ENCODE peak calls at places on chromosomes 1 and 21, in six cellular contexts. E is brain microvascular endothelial cell, C is fibroblast of the aortic adventitia, U is cardiac muscle cell, F is neuronal stem cell, O is SJSA1. P is an unnamed sample.

GRCh38 chr1:59866459-59866858 is 51.7 kb downstream of the HOOK1 start:
- DNase-seq in C (no peak), U (no peak), F (no peak), E (no peak), O (no peak), P (no peak)

GRCh38 chr1:235737751-235738150 is 88.2 kb upstream of the GNG4 start:
- DNase-seq in F (no peak), E (no peak), C (no peak), O (no peak), U (no peak), P (no peak)

GRCh38 chr1:150875197-150876110 is 945 bp downstream of the ARNT start:
- DNase-seq in U (peak), O (no peak), E (no peak), C (peak), F (no peak), P (no peak)

GRCh38 chr1:32619701-32620485 is 30.5 kb downstream of the ZBTB8OS start:
- DNase-seq in C (peak), E (peak), F (no peak), U (peak), O (no peak), P (no peak)

GRCh38 chr1:247824023-247824422 is at the start of gene OR14A16:
- DNase-seq in U (no peak), F (no peak), O (no peak), E (no peak), C (no peak), P (no peak)

GRCh38 chr1:203120325-203121138 is 7.0 kb upstream of the ADORA1 start:
- DNase-seq in O (peak), U (no peak), E (no peak), C (no peak), F (no peak), P (no peak)

GRCh38 chr21:15823486-15824150 is 93.8 kb downstream of the USP25 start:
- DNase-seq in F (no peak), C (no peak), O (no peak), E (no peak), U (no peak), P (no peak)

GRCh38 chr1:151512801-151513625 is 1.8 kb downstream of the CGN start:
- DNase-seq in E (no peak), C (no peak), U (no peak), F (no peak), O (no peak), P (no peak)

GRCh38 chr21:36738489-36739126 is 39.7 kb downstream of the SIM2 start:
- DNase-seq in C (no peak), E (no peak), U (no peak), F (no peak), O (no peak), P (no peak)

GRCh38 chr1:59315529-59316433 is 18.9 kb downstream of the FGGY start:
- DNase-seq in U (no peak), O (no peak), E (no peak), F (no peak), C (peak), P (no peak)

GRCh38 chr1:195866383-195867222 is 741.6 kb downstream of the KCNT2 start:
- DNase-seq in O (no peak), U (no peak), F (no peak), C (no peak), E (no peak), P (no peak)

GRCh38 chr21:39021475-39021832 is 161.8 kb downstream of the PSMG1 start:
- DNase-seq in E (no peak), C (no peak), F (no peak), U (no peak), O (no peak), P (no peak)

GRCh38 chr1:32063261-32063681 is 9.5 kb upstream of the TMEM39B start:
- DNase-seq in F (no peak), U (peak), E (peak), C (peak), O (no peak), P (peak)

DNA sequence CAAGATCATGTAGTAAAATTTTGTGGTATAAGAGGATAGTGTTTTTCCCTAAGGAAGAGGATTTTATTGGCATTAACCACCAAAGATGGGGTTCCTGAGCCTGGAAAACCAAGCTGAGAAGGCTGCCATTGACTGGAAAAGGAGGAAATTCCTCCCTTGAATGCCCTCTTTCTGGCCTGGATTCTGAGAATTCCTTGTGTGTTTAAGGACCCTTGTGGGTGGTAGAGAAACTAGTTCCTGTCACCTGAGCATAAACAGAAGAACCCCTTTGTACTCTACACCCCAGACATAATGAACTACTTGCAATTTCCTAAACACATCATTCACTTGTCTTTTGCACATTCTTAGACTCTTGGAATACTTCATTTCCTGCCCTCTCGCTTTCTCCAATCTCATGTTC is 33.1 kb upstream of the CEP350 start:
- DNase-seq in C (no peak), E (no peak), U (no peak), F (peak), O (no peak), P (no peak)
- H3K4me3 ChIP-seq in C (no peak), E (no peak), U (no peak), F (no peak), O (no peak), P (no peak)

DNA sequence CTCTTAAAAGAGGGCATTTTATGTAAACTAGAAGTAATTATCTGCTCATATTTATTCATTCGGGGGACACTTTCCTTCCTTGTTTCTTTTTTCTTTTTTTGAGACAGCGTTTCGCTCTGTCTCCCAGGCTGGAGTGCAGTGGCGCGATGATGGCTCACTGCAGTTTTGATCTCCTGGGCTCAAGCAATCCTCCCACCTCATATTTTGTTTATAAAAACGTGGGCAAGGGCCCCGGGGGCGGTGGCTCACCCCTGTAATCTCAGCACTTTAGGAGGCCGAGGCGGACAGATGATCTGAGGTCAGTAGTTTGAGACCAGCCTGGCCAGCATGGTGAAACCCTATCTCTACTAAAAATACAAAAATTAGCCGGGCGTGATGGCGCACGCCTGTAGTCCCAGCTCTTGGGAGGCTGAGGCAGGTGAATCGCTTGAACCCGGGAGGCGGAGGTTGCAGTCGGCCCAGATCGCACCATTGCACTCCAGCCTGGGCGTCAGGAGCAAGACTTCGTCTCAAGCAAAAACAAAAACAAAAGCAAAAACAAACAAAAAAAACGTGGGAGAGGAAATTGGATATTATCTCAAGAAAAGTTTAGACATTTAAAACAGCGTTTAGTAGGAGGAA is 926 bp upstream of the DFFA start:
- DNase-seq in C (no peak), U (no peak), E (no peak), O (no peak), F (no peak), P (no peak)
- H3K4me3 ChIP-seq in C (no peak), U (peak), E (no peak), O (no peak), F (no peak), P (no peak)

DNA sequence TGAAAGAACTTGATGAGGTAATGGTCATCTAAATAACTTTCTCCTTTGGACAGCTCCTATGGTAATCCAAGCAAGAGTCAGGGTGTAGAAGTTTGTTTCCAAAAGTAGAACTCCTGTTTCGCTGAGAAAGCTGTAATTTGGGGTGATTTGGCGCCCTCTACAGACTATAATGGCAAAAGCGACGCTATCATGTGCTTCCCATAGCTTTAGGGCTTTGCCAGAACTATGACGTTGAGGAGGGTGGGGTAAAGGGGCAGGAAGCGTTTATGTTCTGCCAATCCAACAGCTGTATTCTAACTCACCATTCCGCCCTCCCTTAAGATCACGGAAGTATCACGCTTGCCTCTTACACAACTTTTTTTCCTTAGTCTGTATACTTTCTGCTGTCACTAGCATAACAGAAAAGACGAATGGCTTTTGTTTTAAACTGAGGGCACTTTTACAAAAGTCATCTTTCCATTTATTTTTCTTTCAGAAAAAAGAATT is at the start of gene FMO4:
- DNase-seq in U (peak), O (peak), C (peak), E (peak), F (peak), P (peak)
- H3K4me3 ChIP-seq in U (peak), O (peak), C (peak), E (peak), F (peak), P (no peak)

GRCh38 chr1:50976890-50977574 is 7.0 kb downstream of the CDKN2C start:
- DNase-seq in E (no peak), F (no peak), O (peak), C (peak), U (no peak), P (no peak)
- H3K4me3 ChIP-seq in E (peak), F (peak), O (peak), C (peak), U (peak), P (peak)

GRCh38 chr1:109255673-109256072 is 6.3 kb downstream of the CELSR2 start:
- DNase-seq in O (no peak), U (no peak), E (no peak), C (no peak), F (no peak), P (no peak)
- H3K4me3 ChIP-seq in O (no peak), U (no peak), E (no peak), C (no peak), F (peak), P (no peak)